ENCODE peak calls at places on chromosomes 11 and 22, in nine cellular contexts. N is posterior vena cava; X is adrenal gland; C is AG10803; G is NCI-H1417; H is nephron progenitor cell; B is activated CD4-positive, CD25-positive, alpha-beta regulatory T cell treated with anti-CD3 and anti-CD28 coated beads, Interleukin-2, amount 50 U/mL, for 16 hours; J is psoas muscle; U is EL. P is an unnamed sample.

GRCh38 chr11:59187587-59187986 is 15.7 kb downstream of the DTX4 start:
- DNase-seq in N (no peak), X (peak; percentile 76), C (peak; percentile 38), G (no peak), H (no peak), B (no peak), J (peak; percentile 89), U (no peak), P (no peak)

GRCh38 chr11:65650547-65651338 is 12.0 kb downstream of the RELA start:
- DNase-seq in N (peak; percentile 79), X (no peak), C (no peak), G (no peak), H (no peak), B (no peak), J (peak; percentile 61), U (no peak), P (no peak)

GRCh38 chr11:74090701-74091100 is 80.1 kb downstream of the C2CD3 start:
- DNase-seq in N (no peak), X (no peak), C (no peak), G (no peak), H (no peak), B (no peak), J (no peak), U (no peak), P (no peak)

GRCh38 chr11:120512727-120513435 is 1.3 kb downstream of the GRIK4 start:
- DNase-seq in N (peak; percentile 69), X (peak; percentile 62), C (no peak), G (no peak), H (no peak), B (no peak), J (peak; percentile 48), U (no peak), P (no peak)

GRCh38 chr11:61973603-61974162 is 6.2 kb upstream of the FTH1 start:
- DNase-seq in N (peak; percentile 82), X (peak; percentile 55), C (peak; percentile 29), G (no peak), H (no peak), B (no peak), J (no peak), U (no peak), P (no peak)

GRCh38 chr22:38465673-38466490 is 2.0 kb upstream of the KDELR3 start:
- DNase-seq in N (peak; percentile 68), X (no peak), C (no peak), G (no peak), H (no peak), B (no peak), J (peak; percentile 46), U (no peak), P (no peak)

GRCh38 chr11:70798296-70798695 is 400.0 kb downstream of the CTTN start:
- DNase-seq in N (no peak), X (no peak), C (no peak), G (no peak), H (no peak), B (no peak), J (peak; percentile 40), U (no peak), P (no peak)

GRCh38 chr11:12838463-12839120 is 164.4 kb downstream of the TEAD1 start:
- DNase-seq in N (no peak), X (no peak), C (peak; percentile 90), G (no peak), H (no peak), B (no peak), J (no peak), U (peak; percentile 49), P (no peak)

GRCh38 chr11:128455766-128456165 is 131.6 kb downstream of the ETS1 start:
- DNase-seq in N (no peak), X (no peak), C (no peak), G (no peak), H (no peak), B (no peak), J (no peak), U (no peak), P (no peak)

GRCh38 chr11:44351898-44352498 is 42.1 kb upstream of the ALX4 start:
- DNase-seq in N (peak; percentile 22), X (no peak), C (no peak), G (no peak), H (no peak), B (no peak), J (no peak), U (no peak), P (no peak)

GRCh38 chr22:37556750-37557149 is 3.5 kb upstream of the CDC42EP1 start:
- DNase-seq in N (no peak), X (no peak), C (no peak), G (no peak), H (peak; percentile 30), B (no peak), J (no peak), U (no peak), P (no peak)

GRCh38 chr11:59259867-59260475 is 47.2 kb upstream of the MPEG1 start:
- DNase-seq in N (no peak), X (no peak), C (no peak), G (no peak), H (no peak), B (no peak), J (no peak), U (no peak), P (no peak)

GRCh38 chr11:65422633-65423515 is at the start of gene NEAT1:
- DNase-seq in N (peak; percentile 99), X (peak; percentile 99), C (peak; percentile 95), G (peak; percentile 91), H (peak; percentile 92), B (peak; percentile 85), J (peak; percentile 98), U (peak; percentile 95), P (peak; percentile 87)

GRCh38 chr11:126327280-126328000 is 23.6 kb downstream of the DCPS start:
- DNase-seq in N (no peak), X (no peak), C (no peak), G (no peak), H (no peak), B (no peak), J (no peak), U (no peak), P (no peak)

GRCh38 chr11:31655483-31655882 is 145.9 kb downstream of the ELP4 start:
- DNase-seq in N (no peak), X (no peak), C (peak; percentile 86), G (no peak), H (no peak), B (no peak), J (no peak), U (peak; percentile 88), P (no peak)

GRCh38 chr11:59829358-59829757 is 15.9 kb downstream of the CBLIF start:
- DNase-seq in N (no peak), X (no peak), C (no peak), G (no peak), H (no peak), B (no peak), J (no peak), U (no peak), P (no peak)

GRCh38 chr22:24051568-24051967 is 40.5 kb downstream of the CABIN1 start:
- DNase-seq in N (peak; percentile 86), X (no peak), C (peak; percentile 50), G (no peak), H (no peak), B (no peak), J (no peak), U (no peak), P (no peak)

GRCh38 chr22:33210129-33210784 is 152.1 kb upstream of the SYN3 start:
- DNase-seq in N (no peak), X (peak; percentile 53), C (peak; percentile 40), G (peak; percentile 15), H (peak; percentile 47), B (no peak), J (no peak), U (peak; percentile 22), P (no peak)

GRCh38 chr22:50248192-50249084 is 2.6 kb downstream of the HDAC10 start:
- DNase-seq in N (no peak), X (no peak), C (no peak), G (no peak), H (no peak), B (no peak), J (peak; percentile 56), U (no peak), P (no peak)

GRCh38 chr11:724733-725386 is 18.8 kb downstream of the EPS8L2 start:
- DNase-seq in N (no peak), X (no peak), C (no peak), G (no peak), H (no peak), B (no peak), J (no peak), U (no peak), P (no peak)

GRCh38 chr11:128835741-128836410 is 31.2 kb downstream of the KCNJ1 start:
- DNase-seq in N (no peak), X (peak; percentile 81), C (no peak), G (no peak), H (no peak), B (no peak), J (no peak), U (no peak), P (no peak)

GRCh38 chr22:50498322-50498861 is 9.1 kb downstream of the LMF2 start:
- DNase-seq in N (no peak), X (peak; percentile 88), C (peak; percentile 40), G (no peak), H (peak; percentile 71), B (peak; percentile 44), J (no peak), U (peak; percentile 69), P (peak; percentile 36)

GRCh38 chr11:37916331-37916730 is 1318.3 kb upstream of the RAG2 start:
- DNase-seq in N (no peak), X (no peak), C (no peak), G (no peak), H (no peak), B (no peak), J (no peak), U (peak; percentile 2), P (no peak)

GRCh38 chr11:10333490-10333889 is 28.6 kb downstream of the ADM start:
- DNase-seq in N (no peak), X (no peak), C (no peak), G (no peak), H (no peak), B (no peak), J (no peak), U (no peak), P (no peak)

GRCh38 chr11:45885921-45886721 is 670 bp downstream of the MAPK8IP1 start:
- DNase-seq in N (no peak), X (no peak), C (no peak), G (peak; percentile 64), H (peak; percentile 29), B (no peak), J (no peak), U (no peak), P (peak; percentile 5)

GRCh38 chr11:112166561-112166960 is 611 bp upstream of the TEX12 start:
- DNase-seq in N (no peak), X (no peak), C (peak; percentile 80), G (no peak), H (no peak), B (no peak), J (no peak), U (peak; percentile 14), P (no peak)

GRCh38 chr11:113690619-113691569 is 15.2 kb downstream of the TMPRSS5 start:
- DNase-seq in N (no peak), X (peak; percentile 69), C (peak; percentile 62), G (no peak), H (peak; percentile 44), B (no peak), J (peak; percentile 68), U (peak; percentile 87), P (no peak)

GRCh38 chr11:114284021-114284420 is 12.2 kb upstream of the NNMT start:
- DNase-seq in N (no peak), X (peak; percentile 66), C (peak; percentile 36), G (peak; percentile 34), H (no peak), B (no peak), J (no peak), U (no peak), P (peak; percentile 68)

GRCh38 chr11:77151804-77152513 is 23.9 kb downstream of the MYO7A start:
- DNase-seq in N (no peak), X (no peak), C (peak; percentile 9), G (no peak), H (no peak), B (no peak), J (peak; percentile 51), U (no peak), P (no peak)

GRCh38 chr11:47271961-47272661 is 2.2 kb downstream of the MADD start:
- DNase-seq in N (peak; percentile 12), X (peak; percentile 86), C (no peak), G (peak; percentile 45), H (no peak), B (no peak), J (peak; percentile 77), U (no peak), P (peak; percentile 8)

GRCh38 chr22:44129614-44129976 is 51.1 kb upstream of the PARVG start:
- DNase-seq in N (no peak), X (no peak), C (peak; percentile 51), G (no peak), H (no peak), B (no peak), J (no peak), U (peak; percentile 6), P (no peak)

P was measured in NCI-H774.